ENCODE peak calls at places on chromosomes 11 and 22, in ten cellular contexts. C is naive thymus-derived CD4-positive, alpha-beta T cell; F is psoas muscle; S is K562; E is effector memory CD4-positive, alpha-beta T cell; N is pancreas; Y is breast epithelium; X is thyroid gland; O is left ventricle myocardium inferior; L is PC-9. D is an unnamed sample.

GRCh38 chr11:32821517-32821916 is 8.2 kb upstream of the PRRG4 start:
- DNase-seq in C (no peak), F (no peak), S (no peak), E (no peak), N (no peak), Y (no peak), X (no peak), O (no peak), L (no peak), D (no peak)

GRCh38 chr11:27701262-27702105 is 1.2 kb upstream of the BDNF start:
- DNase-seq in C (no peak), F (peak; percentile 54), S (no peak), E (no peak), N (peak; percentile 53), Y (no peak), X (peak; percentile 58), O (peak; percentile 41), L (peak; percentile 30), D (peak; percentile 22)

GRCh38 chr11:64762277-64762915 is 2.6 kb upstream of the PYGM start:
- DNase-seq in C (peak; percentile 38), F (peak; percentile 61), S (no peak), E (no peak), N (peak; percentile 31), Y (no peak), X (peak; percentile 70), O (no peak), L (no peak), D (peak; percentile 37)

GRCh38 chr11:72712876-72713275 is 38.7 kb upstream of the PDE2A start:
- DNase-seq in C (no peak), F (no peak), S (no peak), E (no peak), N (no peak), Y (no peak), X (no peak), O (no peak), L (no peak), D (no peak)

GRCh38 chr11:72398058-72398758 is 36.1 kb downstream of the CLPB start:
- DNase-seq in C (no peak), F (no peak), S (no peak), E (no peak), N (no peak), Y (no peak), X (peak; percentile 73), O (no peak), L (no peak), D (no peak)

GRCh38 chr11:31803813-31804438 is 7.2 kb downstream of the PAX6 start:
- DNase-seq in C (no peak), F (no peak), S (no peak), E (no peak), N (no peak), Y (no peak), X (no peak), O (no peak), L (no peak), D (no peak)

GRCh38 chr22:49954354-49954753 is 6.2 kb upstream of the PIM3 start:
- DNase-seq in C (no peak), F (peak; percentile 90), S (no peak), E (no peak), N (peak; percentile 78), Y (peak; percentile 81), X (peak; percentile 96), O (peak; percentile 79), L (no peak), D (peak; percentile 67)

GRCh38 chr22:50469377-50470305 is 5.2 kb downstream of the SBF1 start:
- DNase-seq in C (peak; percentile 96), F (peak; percentile 76), S (peak; percentile 80), E (peak; percentile 97), N (no peak), Y (peak; percentile 67), X (peak; percentile 74), O (peak; percentile 41), L (peak; percentile 94), D (peak; percentile 85)

GRCh38 chr11:128335729-128336128 is 251.6 kb downstream of the ETS1 start:
- DNase-seq in C (no peak), F (no peak), S (no peak), E (no peak), N (no peak), Y (no peak), X (no peak), O (no peak), L (no peak), D (no peak)

GRCh38 chr11:95443386-95443785 is 212.4 kb upstream of the SESN3 start:
- DNase-seq in C (no peak), F (no peak), S (peak; percentile 11), E (no peak), N (no peak), Y (no peak), X (no peak), O (no peak), L (no peak), D (no peak)

GRCh38 chr11:11119917-11120316 is 233.1 kb downstream of the CSNK2A3 start:
- DNase-seq in C (no peak), F (no peak), S (no peak), E (no peak), N (no peak), Y (no peak), X (peak; percentile 50), O (no peak), L (no peak), D (no peak)

GRCh38 chr11:38130514-38130913 is 1532.5 kb upstream of the RAG2 start:
- DNase-seq in C (no peak), F (no peak), S (no peak), E (no peak), N (no peak), Y (no peak), X (no peak), O (no peak), L (no peak), D (no peak)

GRCh38 chr22:23058481-23059336 is 11.6 kb upstream of the GNAZ start:
- DNase-seq in C (no peak), F (peak; percentile 29), S (peak; percentile 57), E (no peak), N (peak; percentile 35), Y (peak; percentile 7), X (no peak), O (no peak), L (no peak), D (no peak)

GRCh38 chr22:41507330-41508063 is 36.8 kb downstream of the POLR3H start:
- DNase-seq in C (no peak), F (peak; percentile 35), S (no peak), E (no peak), N (no peak), Y (no peak), X (no peak), O (no peak), L (no peak), D (no peak)

GRCh38 chr11:109422755-109423113 is 744 bp downstream of the C11orf87 start:
- DNase-seq in C (no peak), F (peak; percentile 46), S (no peak), E (no peak), N (no peak), Y (no peak), X (no peak), O (no peak), L (no peak), D (no peak)

GRCh38 chr22:22928666-22929380 is 41.2 kb downstream of the IGLL5 start:
- DNase-seq in C (no peak), F (peak; percentile 56), S (peak; percentile 58), E (peak; percentile 17), N (no peak), Y (no peak), X (no peak), O (peak; percentile 27), L (no peak), D (peak; percentile 57)

GRCh38 chr22:44180706-44181032 is at the start of gene PARVG:
- DNase-seq in C (peak; percentile 75), F (no peak), S (no peak), E (no peak), N (no peak), Y (no peak), X (no peak), O (no peak), L (no peak), D (no peak)

GRCh38 chr11:72719144-72719543 is 33.1 kb downstream of the ARAP1 start:
- DNase-seq in C (no peak), F (peak; percentile 71), S (no peak), E (no peak), N (no peak), Y (no peak), X (no peak), O (peak; percentile 61), L (no peak), D (peak; percentile 64)

DNA sequence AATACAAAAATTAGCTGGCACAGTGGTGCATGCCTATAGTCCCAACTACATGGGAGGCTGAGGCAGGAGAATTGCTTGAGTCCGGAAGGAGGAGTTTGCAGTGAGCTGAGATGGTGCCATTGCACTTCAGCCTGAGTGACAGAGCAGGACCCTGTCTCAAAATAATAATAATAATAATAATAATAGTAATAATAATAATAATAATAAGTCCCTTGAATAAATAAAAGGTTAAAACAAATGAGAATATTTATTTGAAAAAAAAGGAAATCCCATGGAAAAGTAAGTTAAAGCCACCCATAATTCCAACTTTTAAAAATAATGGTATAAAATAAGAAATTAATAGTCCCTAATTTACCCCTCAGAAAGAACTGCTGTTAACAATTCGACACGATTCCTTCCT is 10.0 kb upstream of the NAV2 start:
- DNase-seq in C (no peak), F (no peak), S (no peak), E (no peak), N (no peak), Y (no peak), X (no peak), O (no peak), L (no peak), D (no peak)
- H3K4me1 ChIP-seq in C (no peaks in the 10 kb centered on the region), F (peaks cover 10% of the 10 kb centered on the region), S (no peaks in the 10 kb centered on the region), E (no peaks in the 10 kb centered on the region), N (no peaks in the 10 kb centered on the region), Y (no peaks in the 10 kb centered on the region), X (peaks cover 17% of the 10 kb centered on the region), O (peaks cover 25% of the 10 kb centered on the region), L (peaks cover 18% of the 10 kb centered on the region), D (peaks cover 1% of the 10 kb centered on the region)

DNA sequence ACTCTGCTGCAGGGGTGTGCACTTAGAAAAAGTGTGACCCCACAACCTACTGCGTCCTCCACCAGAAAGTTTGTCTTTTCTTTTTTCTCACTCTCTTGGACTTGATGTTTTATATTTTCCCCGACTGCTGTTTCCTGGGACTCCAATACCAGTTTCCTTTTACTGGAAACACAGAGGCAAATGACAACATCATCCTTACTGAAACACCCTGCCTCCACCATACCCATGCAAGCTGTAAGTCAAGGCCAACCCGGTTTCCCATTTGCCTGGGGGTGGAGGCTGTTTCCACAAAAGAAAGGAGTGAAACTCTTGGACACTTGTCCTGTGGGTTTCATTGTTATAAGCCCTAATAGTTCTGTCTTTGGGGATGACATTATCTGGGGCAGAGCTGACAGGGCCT is 68.9 kb upstream of the OR5AN1 start:
- DNase-seq in C (no peak), F (no peak), S (no peak), E (no peak), N (no peak), Y (no peak), X (no peak), O (no peak), L (no peak), D (no peak)
- H3K27me3 ChIP-seq in C (no peaks in the 10 kb centered on the region), F (no peaks in the 10 kb centered on the region), S (no peaks in the 10 kb centered on the region), E (no peaks in the 10 kb centered on the region), N (no peaks in the 10 kb centered on the region), Y (no peaks in the 10 kb centered on the region), X (no peaks in the 10 kb centered on the region), O (peaks cover 17% of the 10 kb centered on the region), L (no peaks in the 10 kb centered on the region), D (no peaks in the 10 kb centered on the region)

GRCh38 chr22:39443416-39443815 is 13.4 kb upstream of the MGAT3 start:
- DNase-seq in C (no peak), F (no peak), S (no peak), E (no peak), N (no peak), Y (no peak), X (no peak), O (no peak), L (no peak), D (no peak)
- H3K4me1 ChIP-seq in C (peaks cover 5% of the 10 kb centered on the region), F (no peaks in the 10 kb centered on the region), S (peaks cover 8% of the 10 kb centered on the region), E (peaks cover 3% of the 10 kb centered on the region), N (no peaks in the 10 kb centered on the region), Y (no peaks in the 10 kb centered on the region), X (peaks cover 8% of the 10 kb centered on the region), O (no peaks in the 10 kb centered on the region), L (peaks cover 8% of the 10 kb centered on the region), D (no peaks in the 10 kb centered on the region)

GRCh38 chr11:61010466-61011238 is 39.2 kb downstream of the CD6 start:
- DNase-seq in C (no peak), F (no peak), S (no peak), E (no peak), N (no peak), Y (no peak), X (no peak), O (no peak), L (no peak), D (no peak)
- H3K27me3 ChIP-seq in C (no peaks in the 10 kb centered on the region), F (peaks cover 18% of the 10 kb centered on the region), S (peaks cover 80% of the 10 kb centered on the region), E (no peaks in the 10 kb centered on the region), N (no peaks in the 10 kb centered on the region), Y (no peaks in the 10 kb centered on the region), X (no peaks in the 10 kb centered on the region), O (peaks cover 51% of the 10 kb centered on the region), L (peaks cover 48% of the 10 kb centered on the region), D (no peaks in the 10 kb centered on the region)